ENCODE peak calls at places on chromosomes 1 and 21, in four cellular contexts. One of them, this sample, is unnamed.

GRCh38 chr1:99565606-99566289 is 80.2 kb upstream of the PALMD start:
- DNase-seq in IMR-90: peak
- DNase-seq in H9: no peak
- DNase-seq in H1: no peak
- DNase-seq in this sample: no peak

GRCh38 chr1:101520302-101520701 is 283.5 kb downstream of the S1PR1 start:
- DNase-seq in IMR-90: peak
- DNase-seq in H9: peak
- DNase-seq in H1: peak
- DNase-seq in this sample: peak

GRCh38 chr1:207808322-207808705 is 56.5 kb downstream of the CD46 start:
- DNase-seq in IMR-90: no peak
- DNase-seq in H9: no peak
- DNase-seq in H1: no peak
- DNase-seq in this sample: no peak

GRCh38 chr1:38964140-38964548 is 22.5 kb upstream of the RHBDL2 start:
- DNase-seq in IMR-90: no peak
- DNase-seq in H9: no peak
- DNase-seq in H1: no peak
- DNase-seq in this sample: peak

GRCh38 chr1:76203132-76203531 is 128.6 kb downstream of the ST6GALNAC3 start:
- DNase-seq in IMR-90: no peak
- DNase-seq in H9: no peak
- DNase-seq in H1: no peak
- DNase-seq in this sample: no peak

GRCh38 chr1:11930571-11931445 is 3.7 kb upstream of the PLOD1 start:
- DNase-seq in IMR-90: peak
- DNase-seq in H9: no peak
- DNase-seq in H1: no peak
- DNase-seq in this sample: peak

GRCh38 chr1:29258189-29258973 is 22.1 kb downstream of the PTPRU start:
- DNase-seq in IMR-90: no peak
- DNase-seq in H9: no peak
- DNase-seq in H1: no peak
- DNase-seq in this sample: no peak

GRCh38 chr1:156896490-156897033 is 3.0 kb downstream of the PEAR1 start:
- DNase-seq in IMR-90: peak
- DNase-seq in H9: peak
- DNase-seq in H1: peak
- DNase-seq in this sample: peak

GRCh38 chr21:16040601-16041000 is 310.8 kb downstream of the USP25 start:
- DNase-seq in IMR-90: peak
- DNase-seq in H9: no peak
- DNase-seq in H1: no peak
- DNase-seq in this sample: peak

DNA sequence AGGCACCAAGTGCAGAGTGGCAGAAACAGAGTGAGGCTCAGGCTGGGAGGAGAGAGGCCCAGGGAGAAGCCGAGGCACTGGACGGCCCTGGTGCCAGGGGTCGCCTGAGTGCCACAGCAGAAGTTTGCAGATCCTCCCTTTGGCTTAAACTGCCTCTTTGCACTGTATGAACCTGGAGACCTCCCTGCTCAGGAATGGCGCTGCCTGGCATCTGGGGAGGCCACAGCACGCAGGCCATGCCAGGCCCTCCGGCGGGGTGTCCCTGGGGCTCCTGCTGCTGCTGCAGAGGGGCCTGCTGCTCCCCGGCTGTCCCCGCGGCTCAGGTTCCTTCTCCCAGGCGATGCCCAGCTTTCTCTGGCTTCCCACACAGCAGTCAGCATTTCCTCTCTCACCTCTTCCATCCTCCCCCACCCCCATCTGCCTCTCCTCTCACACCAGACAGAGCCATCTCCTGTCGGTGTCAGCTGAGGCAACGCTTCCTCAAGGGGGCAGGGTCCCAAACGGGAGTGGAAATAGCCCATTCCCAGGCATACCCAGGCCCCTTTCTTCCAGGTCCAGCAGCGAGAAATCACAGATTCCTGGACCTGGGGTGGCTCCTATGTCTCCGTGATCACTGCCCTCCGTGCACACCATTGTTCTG is 35.2 kb downstream of the SYT6 start:
- DNase-seq in IMR-90: no peak
- DNase-seq in H9: peak
- DNase-seq in H1: no peak
- DNase-seq in this sample: peak
- H3K9ac ChIP-seq in IMR-90: no peak
- H3K9ac ChIP-seq in H9: no peak
- H3K9ac ChIP-seq in H1: no peak
- H3K9ac ChIP-seq in this sample: peak

GRCh38 chr1:31405578-31406245 is 7.3 kb upstream of the SERINC2 start:
- DNase-seq in IMR-90: no peak
- DNase-seq in H9: no peak
- DNase-seq in H1: no peak
- DNase-seq in this sample: no peak

GRCh38 chr1:31408788-31409318 is 4.2 kb upstream of the SERINC2 start:
- DNase-seq in IMR-90: no peak
- DNase-seq in H9: no peak
- DNase-seq in H1: no peak
- DNase-seq in this sample: no peak

GRCh38 chr1:31410871-31411270 is 2.1 kb upstream of the SERINC2 start:
- DNase-seq in IMR-90: peak
- DNase-seq in H9: no peak
- DNase-seq in H1: no peak
- DNase-seq in this sample: no peak

GRCh38 chr1:31409946-31410858 is 2.8 kb upstream of the SERINC2 start:
- DNase-seq in IMR-90: peak
- DNase-seq in H9: no peak
- DNase-seq in H1: no peak
- DNase-seq in this sample: no peak

GRCh38 chr1:31407029-31407626 is 5.9 kb upstream of the SERINC2 start:
- DNase-seq in IMR-90: no peak
- DNase-seq in H9: no peak
- DNase-seq in H1: no peak
- DNase-seq in this sample: no peak
- H2BK15ac ChIP-seq in IMR-90: no peak
- H2BK15ac ChIP-seq in H9: no peak
- H2BK15ac ChIP-seq in H1: no peak
- H2BK15ac ChIP-seq in this sample: no peak

GRCh38 chr1:169103002-169103401 is 3.5 kb upstream of the ATP1B1 start:
- DNase-seq in IMR-90: no peak
- DNase-seq in H9: no peak
- DNase-seq in H1: no peak
- DNase-seq in this sample: no peak
- H3K56ac ChIP-seq in IMR-90: no peak
- H3K56ac ChIP-seq in H9: no peak
- H3K56ac ChIP-seq in H1: no peak
- H3K56ac ChIP-seq in this sample: no peak

DNA sequence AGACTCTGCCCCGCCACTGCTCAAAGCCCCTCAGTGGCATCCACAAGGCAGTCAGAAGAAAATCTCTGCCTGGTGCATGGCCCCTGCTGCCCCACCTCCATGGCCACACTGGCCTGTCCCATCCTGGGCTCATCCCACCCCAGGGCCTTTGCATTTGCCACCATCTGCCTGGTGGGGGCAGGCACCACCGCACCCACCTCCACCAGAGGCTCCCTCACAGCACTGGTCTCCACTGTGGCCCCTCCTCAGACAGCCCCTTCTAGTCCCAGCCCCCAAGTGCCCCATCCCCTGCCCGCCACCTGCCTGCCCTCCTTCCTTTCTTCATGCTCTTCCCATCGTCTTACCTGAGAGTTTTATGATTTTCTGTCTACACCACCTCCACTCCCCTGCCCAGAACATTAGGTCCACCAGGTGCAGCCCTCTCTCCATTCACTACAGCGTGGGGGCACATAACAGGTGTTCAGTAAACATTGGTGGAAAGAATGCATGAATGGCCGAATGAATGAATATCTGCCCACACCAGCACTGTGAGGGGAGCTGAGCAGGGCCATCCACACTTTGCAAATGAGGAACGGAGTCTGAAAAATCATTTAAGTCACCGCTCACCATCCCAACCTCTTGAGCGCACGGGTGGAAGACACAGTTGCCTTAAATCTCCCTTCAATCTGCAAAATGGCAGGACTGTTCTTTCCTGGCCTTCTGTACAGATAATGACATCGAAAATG is 2.1 kb downstream of the PRDM15 start:
- DNase-seq in IMR-90: no peak
- DNase-seq in H9: no peak
- DNase-seq in H1: no peak
- DNase-seq in this sample: no peak
- H3K9ac ChIP-seq in IMR-90: no peak
- H3K9ac ChIP-seq in H9: no peak
- H3K9ac ChIP-seq in H1: no peak
- H3K9ac ChIP-seq in this sample: no peak

DNA sequence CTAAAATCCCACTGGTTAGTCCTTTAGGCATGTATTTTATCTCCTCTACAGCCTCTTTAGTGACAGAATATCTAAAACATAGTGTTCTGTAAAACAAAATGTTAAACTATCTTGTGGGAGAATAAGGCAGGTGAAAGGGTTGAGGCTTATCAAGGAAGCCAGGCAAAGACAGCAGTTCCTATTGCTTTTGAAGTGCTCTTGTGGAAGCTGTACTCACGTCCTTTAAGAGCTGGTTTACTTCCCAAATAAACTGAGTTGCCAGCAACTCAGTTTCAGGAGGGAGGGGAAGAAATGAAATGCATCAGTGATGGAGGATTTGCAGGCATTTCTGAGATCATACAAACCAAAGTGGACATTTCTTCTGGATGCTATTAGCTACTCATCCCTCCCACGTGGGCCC is 529.7 kb upstream of the ZRANB2 start:
- DNase-seq in IMR-90: no peak
- DNase-seq in H9: no peak
- DNase-seq in H1: no peak
- DNase-seq in this sample: no peak
- H2BK15ac ChIP-seq in IMR-90: no peak
- H2BK15ac ChIP-seq in H9: no peak
- H2BK15ac ChIP-seq in H1: no peak
- H2BK15ac ChIP-seq in this sample: no peak